ENCODE peak calls at places on chromosomes 2 and 18, in six cellular contexts. U is IMR-90, D is H54, L is Calu3, N is NCI-H1105, F is kidney glomerular epithelial cell. K is an unnamed sample.

GRCh38 chr2:56288863-56289580 is 105.2 kb downstream of the CCDC85A start:
- DNase-seq in D (no peak), N (peak), L (no peak), F (no peak), U (no peak), K (no peak)

GRCh38 chr2:12613137-12613912 is 103.4 kb upstream of the TRIB2 start:
- DNase-seq in F (peak), N (no peak), D (no peak), L (no peak), U (no peak), K (no peak)

GRCh38 chr2:196482119-196483065 is 157.1 kb upstream of the CCDC150 start:
- DNase-seq in F (no peak), D (peak), N (no peak), U (peak), L (no peak), K (peak)

GRCh38 chr2:231250146-231250545 is 51.7 kb downstream of the ARMC9 start:
- DNase-seq in N (no peak), F (no peak), U (no peak), L (no peak), D (no peak), K (no peak)

GRCh38 chr2:133821107-133821760 is 253.0 kb upstream of the NCKAP5 start:
- DNase-seq in N (no peak), L (no peak), F (peak), D (no peak), U (peak), K (peak)

GRCh38 chr2:34815052-34815741 is 1216.1 kb upstream of the FAM98A start:
- DNase-seq in L (no peak), D (no peak), U (no peak), N (no peak), F (no peak), K (no peak)

GRCh38 chr18:39622431-39622830 is 2056.8 kb upstream of the CELF4 start:
- DNase-seq in D (no peak), N (no peak), L (no peak), U (no peak), F (peak), K (peak)

GRCh38 chr2:28896906-28897305 is 2.4 kb downstream of the WDR43 start:
- DNase-seq in D (peak), F (no peak), U (peak), L (no peak), N (no peak), K (peak)

GRCh38 chr18:4106407-4107033 is 348.6 kb downstream of the DLGAP1 start:
- DNase-seq in N (no peak), D (peak), L (peak), F (peak), U (peak), K (peak)

GRCh38 chr18:8319798-8320477 is 289.3 kb upstream of the RAB12 start:
- DNase-seq in L (no peak), U (peak), F (peak), D (no peak), N (no peak), K (peak)

GRCh38 chr2:12412898-12413305 is 303.8 kb upstream of the TRIB2 start:
- DNase-seq in N (no peak), F (peak), L (no peak), U (peak), D (no peak), K (peak)

GRCh38 chr2:30254692-30255015 is 23.3 kb downstream of the LBH start:
- DNase-seq in F (no peak), U (no peak), D (no peak), N (no peak), L (no peak), K (no peak)

GRCh38 chr18:7902399-7902839 is 335.3 kb downstream of the PTPRM start:
- DNase-seq in L (no peak), F (no peak), D (no peak), N (no peak), U (peak), K (peak)

GRCh38 chr2:156322681-156323211 is 9.8 kb downstream of the NR4A2 start:
- DNase-seq in U (no peak), F (no peak), D (no peak), L (no peak), N (no peak), K (peak)

GRCh38 chr2:150811259-150811912 is 323.9 kb upstream of the RND3 start:
- DNase-seq in L (no peak), N (no peak), F (no peak), D (no peak), U (peak), K (peak)

GRCh38 chr18:68520406-68521075 is 194.4 kb downstream of the TMX3 start:
- DNase-seq in N (no peak), L (no peak), F (peak), U (peak), D (no peak), K (peak)

GRCh38 chr2:64166212-64166611 is 22.0 kb upstream of the PELI1 start:
- DNase-seq in F (no peak), N (no peak), D (no peak), L (no peak), U (no peak), K (no peak)

GRCh38 chr2:46187112-46187618 is 110.0 kb upstream of the EPAS1 start:
- DNase-seq in D (no peak), F (no peak), N (no peak), L (no peak), U (peak), K (peak)